ENCODE peak calls at places on chromosomes 11 and 22, in nine cellular contexts. One of them, this sample, is unnamed.

GRCh38 chr11:66891849-66892660 is 35.2 kb downstream of the LRFN4 start:
- DNase-seq in activated CD4-positive, alpha-beta T cell treated with anti-CD3 and anti-CD28 coated beads, Interleukin-2, amount 10 ng/mL, durations not matched to agents 7 days and 5 days: peak
- DNase-seq in Caki2: peak
- DNase-seq in LoVo: peak
- DNase-seq in activated CD8-positive, alpha-beta memory T cell treated with anti-CD3 and anti-CD28 coated beads, Interleukin-2, amount 50 U/mL, for 4 hours: no peak
- DNase-seq in spleen: no peak
- DNase-seq in left ventricle myocardium superior: no peak
- DNase-seq in stimulated activated naive CD4-positive, alpha-beta T cell treated with Interleukin-2 at 50 U/mL for 16 hours: peak
- DNase-seq in prostate gland: no peak
- DNase-seq in this sample: peak

GRCh38 chr22:27850000-27850465 is 48.5 kb upstream of the MN1 start:
- DNase-seq in spleen: no peak
- DNase-seq in stimulated activated naive CD4-positive, alpha-beta T cell treated with Interleukin-2 at 50 U/mL for 16 hours: no peak
- DNase-seq in activated CD4-positive, alpha-beta T cell treated with anti-CD3 and anti-CD28 coated beads, Interleukin-2, amount 10 ng/mL, durations not matched to agents 7 days and 5 days: no peak
- DNase-seq in left ventricle myocardium superior: peak
- DNase-seq in activated CD8-positive, alpha-beta memory T cell treated with anti-CD3 and anti-CD28 coated beads, Interleukin-2, amount 50 U/mL, for 4 hours: no peak
- DNase-seq in Caki2: no peak
- DNase-seq in LoVo: no peak
- DNase-seq in prostate gland: peak
- DNase-seq in this sample: no peak

GRCh38 chr11:94243571-94244229 is 60.7 kb upstream of the IZUMO1R start:
- DNase-seq in prostate gland: no peak
- DNase-seq in activated CD8-positive, alpha-beta memory T cell treated with anti-CD3 and anti-CD28 coated beads, Interleukin-2, amount 50 U/mL, for 4 hours: no peak
- DNase-seq in left ventricle myocardium superior: no peak
- DNase-seq in stimulated activated naive CD4-positive, alpha-beta T cell treated with Interleukin-2 at 50 U/mL for 16 hours: no peak
- DNase-seq in spleen: no peak
- DNase-seq in LoVo: no peak
- DNase-seq in activated CD4-positive, alpha-beta T cell treated with anti-CD3 and anti-CD28 coated beads, Interleukin-2, amount 10 ng/mL, durations not matched to agents 7 days and 5 days: no peak
- DNase-seq in Caki2: no peak
- DNase-seq in this sample: no peak

GRCh38 chr11:6603287-6604080 is at the start of the genes ILK and RRP8:
- DNase-seq in prostate gland: peak
- DNase-seq in activated CD8-positive, alpha-beta memory T cell treated with anti-CD3 and anti-CD28 coated beads, Interleukin-2, amount 50 U/mL, for 4 hours: peak
- DNase-seq in Caki2: peak
- DNase-seq in spleen: peak
- DNase-seq in stimulated activated naive CD4-positive, alpha-beta T cell treated with Interleukin-2 at 50 U/mL for 16 hours: peak
- DNase-seq in left ventricle myocardium superior: peak
- DNase-seq in activated CD4-positive, alpha-beta T cell treated with anti-CD3 and anti-CD28 coated beads, Interleukin-2, amount 10 ng/mL, durations not matched to agents 7 days and 5 days: peak
- DNase-seq in LoVo: peak
- DNase-seq in this sample: peak

GRCh38 chr11:86537541-86538222 is 134.7 kb downstream of the ME3 start:
- DNase-seq in Caki2: no peak
- DNase-seq in LoVo: no peak
- DNase-seq in activated CD8-positive, alpha-beta memory T cell treated with anti-CD3 and anti-CD28 coated beads, Interleukin-2, amount 50 U/mL, for 4 hours: no peak
- DNase-seq in stimulated activated naive CD4-positive, alpha-beta T cell treated with Interleukin-2 at 50 U/mL for 16 hours: no peak
- DNase-seq in spleen: no peak
- DNase-seq in left ventricle myocardium superior: no peak
- DNase-seq in prostate gland: no peak
- DNase-seq in activated CD4-positive, alpha-beta T cell treated with anti-CD3 and anti-CD28 coated beads, Interleukin-2, amount 10 ng/mL, durations not matched to agents 7 days and 5 days: no peak
- DNase-seq in this sample: no peak

GRCh38 chr11:72575533-72576170 is 98.6 kb downstream of the PDE2A start:
- DNase-seq in Caki2: no peak
- DNase-seq in left ventricle myocardium superior: no peak
- DNase-seq in stimulated activated naive CD4-positive, alpha-beta T cell treated with Interleukin-2 at 50 U/mL for 16 hours: no peak
- DNase-seq in spleen: peak
- DNase-seq in activated CD8-positive, alpha-beta memory T cell treated with anti-CD3 and anti-CD28 coated beads, Interleukin-2, amount 50 U/mL, for 4 hours: no peak
- DNase-seq in LoVo: no peak
- DNase-seq in prostate gland: no peak
- DNase-seq in activated CD4-positive, alpha-beta T cell treated with anti-CD3 and anti-CD28 coated beads, Interleukin-2, amount 10 ng/mL, durations not matched to agents 7 days and 5 days: no peak
- DNase-seq in this sample: no peak

GRCh38 chr22:25062378-25063095 is 110.0 kb downstream of the KIAA1671 start:
- DNase-seq in prostate gland: no peak
- DNase-seq in LoVo: no peak
- DNase-seq in Caki2: no peak
- DNase-seq in left ventricle myocardium superior: no peak
- DNase-seq in activated CD8-positive, alpha-beta memory T cell treated with anti-CD3 and anti-CD28 coated beads, Interleukin-2, amount 50 U/mL, for 4 hours: peak
- DNase-seq in spleen: peak
- DNase-seq in stimulated activated naive CD4-positive, alpha-beta T cell treated with Interleukin-2 at 50 U/mL for 16 hours: peak
- DNase-seq in activated CD4-positive, alpha-beta T cell treated with anti-CD3 and anti-CD28 coated beads, Interleukin-2, amount 10 ng/mL, durations not matched to agents 7 days and 5 days: peak
- DNase-seq in this sample: no peak

GRCh38 chr22:24051028-24051427 is 39.9 kb downstream of the CABIN1 start:
- DNase-seq in LoVo: no peak
- DNase-seq in activated CD4-positive, alpha-beta T cell treated with anti-CD3 and anti-CD28 coated beads, Interleukin-2, amount 10 ng/mL, durations not matched to agents 7 days and 5 days: no peak
- DNase-seq in left ventricle myocardium superior: no peak
- DNase-seq in prostate gland: no peak
- DNase-seq in activated CD8-positive, alpha-beta memory T cell treated with anti-CD3 and anti-CD28 coated beads, Interleukin-2, amount 50 U/mL, for 4 hours: no peak
- DNase-seq in stimulated activated naive CD4-positive, alpha-beta T cell treated with Interleukin-2 at 50 U/mL for 16 hours: no peak
- DNase-seq in Caki2: no peak
- DNase-seq in spleen: no peak
- DNase-seq in this sample: no peak